ENCODE peak calls at places on chromosomes 6 and 20, in eight cellular contexts. E is memory B cell, M is midbrain, C is endothelial cell, P is H1, S is NCI-H524, F is neural crest cell, R is choroid plexus epithelial cell. Y is an unnamed sample.

GRCh38 chr6:42404494-42404893 is 47.2 kb downstream of the TRERF1 start:
- DNase-seq in E (no peak), M (no peak), C (no peak), P (peak; percentile 38), S (no peak), F (no peak), R (peak; percentile 63), Y (peak; percentile 60)

GRCh38 chr20:54107600-54108393 is 37.4 kb upstream of the BCAS1 start:
- DNase-seq in E (no peak), M (no peak), C (no peak), P (no peak), S (no peak), F (no peak), R (no peak), Y (no peak)

GRCh38 chr6:116220172-116220571 is 33.7 kb downstream of the TSPYL4 start:
- DNase-seq in E (no peak), M (peak; percentile 77), C (no peak), P (no peak), S (no peak), F (no peak), R (peak; percentile 18), Y (no peak)

GRCh38 chr6:15327271-15327670 is 81.4 kb downstream of the JARID2 start:
- DNase-seq in E (no peak), M (no peak), C (no peak), P (no peak), S (no peak), F (no peak), R (no peak), Y (no peak)

GRCh38 chr20:43799150-43799711 is 72.4 kb upstream of the GTSF1L start:
- DNase-seq in E (no peak), M (no peak), C (no peak), P (no peak), S (no peak), F (no peak), R (peak; percentile 22), Y (no peak)

GRCh38 chr20:44540834-44541233 is 19.0 kb upstream of the SERINC3 start:
- DNase-seq in E (no peak), M (no peak), C (no peak), P (no peak), S (no peak), F (no peak), R (peak; percentile 50), Y (no peak)

GRCh38 chr6:13292774-13293173 is 35.6 kb downstream of the TBC1D7 start:
- DNase-seq in E (no peak), M (no peak), C (no peak), P (no peak), S (no peak), F (no peak), R (no peak), Y (no peak)

GRCh38 chr6:121549741-121550140 is 114.3 kb downstream of the GJA1 start:
- DNase-seq in E (no peak), M (no peak), C (no peak), P (no peak), S (no peak), F (no peak), R (peak; percentile 84), Y (no peak)

GRCh38 chr6:148524509-148524908 is 181.9 kb downstream of the SASH1 start:
- DNase-seq in E (no peak), M (no peak), C (no peak), P (no peak), S (no peak), F (no peak), R (peak; percentile 76), Y (no peak)

GRCh38 chr6:128131566-128131965 is 230.7 kb upstream of the THEMIS start:
- DNase-seq in E (no peak), M (no peak), C (no peak), P (no peak), S (no peak), F (no peak), R (peak; percentile 58), Y (no peak)